ENCODE peak calls at places on chromosome 2, in five cellular contexts. O is SK-N-SH, K is NB4, Q is A549, I is AG10803. M is an unnamed sample.

GRCh38 chr2:45302011-45302325 is 292.7 kb upstream of the SIX2 start:
- DNase-seq in O (no peak), K (no peak), Q (no peak), I (no peak), M (no peak)

GRCh38 chr2:207767461-207768167 is 2.1 kb downstream of the FZD5 start:
- DNase-seq in O (peak), K (no peak), Q (peak), I (no peak), M (peak)

GRCh38 chr2:207122914-207123744 is 42.6 kb downstream of the KLF7 start:
- DNase-seq in O (no peak), K (no peak), Q (no peak), I (peak), M (no peak)

GRCh38 chr2:237073552-237073951 is 12.1 kb upstream of the COPS8 start:
- DNase-seq in O (no peak), K (no peak), Q (no peak), I (peak), M (no peak)

GRCh38 chr2:45664635-45665269 is 13.3 kb downstream of the PRKCE start:
- DNase-seq in O (no peak), K (no peak), Q (no peak), I (no peak), M (no peak)

GRCh38 chr2:234805826-234806225 is 146.0 kb upstream of the SH3BP4 start:
- DNase-seq in O (no peak), K (no peak), Q (no peak), I (peak), M (no peak)

GRCh38 chr2:1964659-1965058 is 220.3 kb upstream of the PXDN start:
- DNase-seq in O (no peak), K (no peak), Q (no peak), I (no peak), M (no peak)

GRCh38 chr2:161123531-161124030 is 36.6 kb upstream of the TANK start:
- DNase-seq in O (no peak), K (no peak), Q (no peak), I (no peak), M (no peak)

GRCh38 chr2:28152585-28153284 is 239.9 kb upstream of the FOSL2 start:
- DNase-seq in O (no peak), K (no peak), Q (no peak), I (peak), M (no peak)

GRCh38 chr2:69097148-69097610 is 84.2 kb downstream of the ANTXR1 start:
- DNase-seq in O (no peak), K (no peak), Q (no peak), I (no peak), M (no peak)

GRCh38 chr2:72148391-72148974 is 821 bp upstream of the CYP26B1 start:
- DNase-seq in O (peak), K (peak), Q (peak), I (no peak), M (no peak)

GRCh38 chr2:43025709-43026290 is 200.6 kb downstream of the ZFP36L2 start:
- DNase-seq in O (no peak), K (no peak), Q (no peak), I (no peak), M (no peak)

GRCh38 chr2:43605851-43606250 is 10.0 kb upstream of the THADA start:
- DNase-seq in O (no peak), K (no peak), Q (no peak), I (no peak), M (no peak)

GRCh38 chr2:16123881-16124780 is 183.8 kb downstream of the MYCN start:
- DNase-seq in O (peak), K (no peak), Q (no peak), I (no peak), M (no peak)

GRCh38 chr2:88658890-88659881 is 31.9 kb upstream of the EIF2AK3 start:
- DNase-seq in O (no peak), K (no peak), Q (peak), I (peak), M (no peak)

GRCh38 chr2:65638438-65638837 is 206.0 kb upstream of the SPRED2 start:
- DNase-seq in O (peak), K (peak), Q (no peak), I (no peak), M (no peak)

GRCh38 chr2:133918141-133918540 is 335.7 kb upstream of the MGAT5 start:
- DNase-seq in O (no peak), K (no peak), Q (no peak), I (no peak), M (no peak)

GRCh38 chr2:112887904-112888303 is 23.1 kb upstream of the IL37 start:
- DNase-seq in O (no peak), K (peak), Q (no peak), I (no peak), M (peak)

GRCh38 chr2:68709421-68709911 is 25.1 kb upstream of the ARHGAP25 start:
- DNase-seq in O (peak), K (peak), Q (peak), I (peak), M (peak)

GRCh38 chr2:68946117-68946516 is 6.6 kb downstream of the GKN2 start:
- DNase-seq in O (no peak), K (no peak), Q (no peak), I (no peak), M (no peak)

GRCh38 chr2:110206056-110206455 is 1.2 kb upstream of the NPHP1 start:
- DNase-seq in O (no peak), K (peak), Q (peak), I (no peak), M (no peak)

GRCh38 chr2:69742170-69742952 is 427 bp downstream of the ANXA4 start:
- DNase-seq in O (peak), K (peak), Q (peak), I (peak), M (no peak)

GRCh38 chr2:121476714-121477113 is 54.0 kb upstream of the RNU4ATAC start:
- DNase-seq in O (no peak), K (no peak), Q (no peak), I (no peak), M (no peak)

GRCh38 chr2:114316532-114317300 is 125.7 kb upstream of the DPP10 start:
- DNase-seq in O (no peak), K (no peak), Q (no peak), I (no peak), M (no peak)

GRCh38 chr2:44324971-44325426 is 36.3 kb downstream of the PREPL start:
- DNase-seq in O (no peak), K (no peak), Q (no peak), I (peak), M (no peak)

GRCh38 chr2:234003972-234004617 is 46.4 kb upstream of the SPP2 start:
- DNase-seq in O (no peak), K (peak), Q (peak), I (peak), M (no peak)

GRCh38 chr2:146579154-146579930 is 1265.5 kb upstream of the ACVR2A start:
- DNase-seq in O (no peak), K (no peak), Q (peak), I (peak), M (no peak)

GRCh38 chr2:67400560-67401464 is 3.7 kb downstream of the ETAA1 start:
- DNase-seq in O (no peak), K (no peak), Q (peak), I (no peak), M (no peak)

GRCh38 chr2:215441560-215442391 is 5.9 kb upstream of the FN1 start:
- DNase-seq in O (no peak), K (no peak), Q (no peak), I (peak), M (no peak)

GRCh38 chr2:196597531-196597930 is 42.0 kb upstream of the CCDC150 start:
- DNase-seq in O (no peak), K (no peak), Q (no peak), I (no peak), M (no peak)

GRCh38 chr2:9790702-9791225 is 52.5 kb upstream of the TAF1B start:
- DNase-seq in O (no peak), K (no peak), Q (no peak), I (no peak), M (no peak)

GRCh38 chr2:157327621-157328102 is 2.0 kb upstream of the ERMN start:
- DNase-seq in O (peak), K (peak), Q (peak), I (peak), M (peak)

GRCh38 chr2:224807153-224807964 is 91.2 kb upstream of the CCDC195 start:
- DNase-seq in O (no peak), K (no peak), Q (peak), I (no peak), M (no peak)

GRCh38 chr2:98895901-98896300 is 40.1 kb downstream of the CRACDL start:
- DNase-seq in O (no peak), K (no peak), Q (no peak), I (no peak), M (no peak)

GRCh38 chr2:12694990-12695774 is 21.6 kb upstream of the TRIB2 start:
- DNase-seq in O (no peak), K (peak), Q (no peak), I (no peak), M (peak)
- TF ChIP-seq CTCF in O (no peak), K (no peak), Q (no peak), I (no peak), M (no peak)

DNA sequence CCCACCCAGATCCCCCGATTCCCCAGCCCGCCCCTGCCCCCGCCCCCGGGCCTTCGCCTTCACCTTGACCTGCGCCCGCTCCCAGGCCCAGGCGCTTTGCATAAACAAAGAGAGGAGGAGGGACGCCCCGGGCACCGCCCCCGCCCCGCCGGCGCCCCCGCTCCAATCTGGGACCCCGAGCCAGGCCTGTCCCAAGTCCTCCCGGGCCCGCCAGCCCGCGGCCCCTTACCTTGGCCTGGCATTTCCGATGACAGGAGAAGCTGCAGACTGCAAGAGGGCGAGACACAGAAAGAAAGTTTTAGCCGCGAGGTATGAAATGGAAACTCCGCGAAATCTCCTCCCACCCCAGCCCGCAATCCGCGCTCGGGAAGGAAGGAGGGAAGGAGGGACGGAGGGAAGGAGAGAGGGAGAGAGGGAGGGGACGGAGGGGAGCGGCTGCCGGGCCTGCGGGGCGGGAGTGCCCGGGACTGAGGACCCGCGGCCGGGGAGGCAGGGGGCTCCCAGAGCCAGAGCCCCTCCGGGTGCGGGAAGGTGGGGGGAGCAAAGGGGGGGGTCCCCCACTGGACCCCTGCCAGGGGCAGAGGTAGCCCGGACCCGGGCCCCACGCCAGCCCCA is 24.2 kb downstream of the TNS1 start:
- DNase-seq in O (no peak), K (no peak), Q (no peak), I (no peak), M (no peak)
- H3K4me3 ChIP-seq in O (no peak), K (no peak), Q (no peak), I (no peak), M (no peak)

GRCh38 chr2:239910851-239911629 is 114.1 kb downstream of the NDUFA10 start:
- DNase-seq in O (no peak), K (peak), Q (no peak), I (no peak), M (peak)

GRCh38 chr2:239908744-239909143 is 116.4 kb downstream of the NDUFA10 start:
- DNase-seq in O (no peak), K (peak), Q (no peak), I (no peak), M (no peak)

GRCh38 chr2:239912171-239912937 is 112.8 kb downstream of the NDUFA10 start:
- DNase-seq in O (no peak), K (no peak), Q (no peak), I (no peak), M (no peak)

GRCh38 chr2:239911630-239912071 is 113.5 kb downstream of the NDUFA10 start:
- DNase-seq in O (no peak), K (no peak), Q (no peak), I (no peak), M (no peak)

DNA sequence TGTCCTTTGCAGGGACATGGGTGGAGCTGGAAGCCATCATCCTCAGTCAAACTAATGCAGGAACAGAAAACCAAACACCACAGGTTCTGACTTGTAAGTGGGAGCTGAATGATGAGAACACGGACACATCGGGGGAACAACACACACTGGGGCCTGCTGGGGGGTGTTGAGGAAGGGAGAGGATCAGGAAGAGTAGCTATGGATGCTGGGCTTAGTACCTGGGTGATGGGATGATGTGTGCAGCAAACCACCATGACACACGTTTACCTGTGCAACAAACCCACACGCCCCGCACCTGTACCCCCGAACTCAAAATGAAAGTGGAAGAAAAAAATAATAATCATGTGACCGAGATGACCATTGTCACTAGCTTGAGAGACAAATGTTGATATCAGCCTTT is 114.7 kb downstream of the NDUFA10 start:
- DNase-seq in O (no peak), K (no peak), Q (no peak), I (no peak), M (no peak)
- TF ChIP-seq CTCF in O (no peak), K (no peak), Q (no peak), I (no peak), M (no peak)

GRCh38 chr2:139790807-139791206 is 1010.6 kb upstream of the NXPH2 start:
- DNase-seq in O (no peak), K (peak), Q (peak), I (peak), M (peak)

GRCh38 chr2:139791330-139791729 is 1011.1 kb upstream of the NXPH2 start:
- DNase-seq in O (peak), K (no peak), Q (no peak), I (no peak), M (no peak)
- H3K4me3 ChIP-seq in O (no peak), K (no peak), Q (no peak), I (no peak), M (no peak)

GRCh38 chr2:86333378-86333777 is 4.0 kb downstream of the REEP1 start:
- DNase-seq in O (no peak), K (no peak), Q (no peak), I (no peak), M (no peak)

GRCh38 chr2:86338778-86339295 is 1.4 kb upstream of the REEP1 start:
- DNase-seq in O (no peak), K (no peak), Q (no peak), I (no peak), M (no peak)

GRCh38 chr2:86337235-86338099 is at the start of gene REEP1:
- DNase-seq in O (peak), K (peak), Q (no peak), I (no peak), M (peak)

GRCh38 chr2:86335865-86336321 is 1.5 kb downstream of the REEP1 start:
- DNase-seq in O (peak), K (no peak), Q (no peak), I (no peak), M (no peak)

GRCh38 chr2:86336350-86337234 is 834 bp downstream of the REEP1 start:
- DNase-seq in O (no peak), K (no peak), Q (no peak), I (no peak), M (no peak)
- TF ChIP-seq CTCF in O (no peak), K (no peak), Q (no peak), I (no peak), M (no peak)

GRCh38 chr2:170822292-170822884 is 5.7 kb downstream of the GAD1 start:
- DNase-seq in O (peak), K (no peak), Q (peak), I (no peak), M (no peak)

GRCh38 chr2:170824526-170825015 is 7.9 kb downstream of the GAD1 start:
- DNase-seq in O (no peak), K (peak), Q (no peak), I (peak), M (no peak)

GRCh38 chr2:170822885-170823799 is 6.5 kb downstream of the GAD1 start:
- DNase-seq in O (peak), K (peak), Q (no peak), I (no peak), M (no peak)

GRCh38 chr2:170821631-170822291 is 5.1 kb downstream of the GAD1 start:
- DNase-seq in O (no peak), K (no peak), Q (no peak), I (no peak), M (no peak)

DNA sequence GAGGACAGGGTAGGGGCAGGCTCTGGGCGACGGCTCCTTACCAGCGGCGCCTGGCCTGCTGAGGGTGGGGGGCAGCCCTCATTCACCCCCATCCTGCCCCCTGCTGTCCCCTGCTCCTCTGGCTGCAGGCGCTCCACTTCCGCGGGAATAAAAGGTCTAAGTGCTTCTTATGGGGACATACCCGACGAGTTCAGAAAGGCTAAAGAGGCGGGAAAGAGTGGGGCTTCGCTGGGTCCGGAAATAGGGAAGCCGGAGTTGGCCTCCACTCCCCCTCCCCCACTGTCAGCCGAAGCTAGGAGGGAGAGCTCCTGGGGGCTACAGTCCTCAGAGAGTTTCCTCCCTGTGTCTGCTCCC is 7.1 kb downstream of the GAD1 start:
- DNase-seq in O (no peak), K (peak), Q (no peak), I (no peak), M (no peak)
- H3K4me3 ChIP-seq in O (no peak), K (no peak), Q (no peak), I (no peak), M (no peak)